ENCODE peak calls at places on chromosomes 12 and 14, in nine cellular contexts. N, M, J, H, Q, K, D, V and U are unnamed samples.

GRCh38 chr12:14264316-14264715 is 101.2 kb upstream of the ATF7IP start:
- DNase-seq in N (peak; percentile 31), M (no peak), J (peak; percentile 31), H (no peak), Q (no peak), K (no peak), D (no peak), V (no peak), U (peak; percentile 24)

GRCh38 chr12:93591137-93591868 is 18.8 kb downstream of the SOCS2 start:
- DNase-seq in N (peak; percentile 75), M (peak; percentile 69), J (peak; percentile 87), H (peak; percentile 90), Q (peak; percentile 60), K (peak; percentile 60), D (peak; percentile 89), V (peak; percentile 88), U (peak; percentile 74)

GRCh38 chr12:78271546-78271945 is 440.9 kb downstream of the NAV3 start:
- DNase-seq in N (no peak), M (no peak), J (peak; percentile 10), H (peak; percentile 79), Q (no peak), K (no peak), D (no peak), V (peak; percentile 25), U (peak; percentile 23)

GRCh38 chr14:101591121-101591520 is 29.8 kb downstream of the DIO3 start:
- DNase-seq in N (no peak), M (no peak), J (no peak), H (no peak), Q (no peak), K (no peak), D (no peak), V (no peak), U (no peak)

GRCh38 chr12:116426391-116427136 is 132.6 kb upstream of the MAP1LC3B2 start:
- DNase-seq in N (peak; percentile 89), M (no peak), J (peak; percentile 98), H (peak; percentile 93), Q (peak; percentile 69), K (no peak), D (peak; percentile 96), V (peak; percentile 94), U (peak; percentile 99)

GRCh38 chr12:116053479-116054195 is 223.9 kb downstream of the MED13L start:
- DNase-seq in N (no peak), M (no peak), J (peak; percentile 81), H (peak; percentile 95), Q (peak; percentile 73), K (no peak), D (peak; percentile 67), V (peak; percentile 93), U (peak; percentile 98)

GRCh38 chr12:92324849-92325500 is 179.3 kb upstream of the BTG1 start:
- DNase-seq in N (no peak), M (no peak), J (no peak), H (no peak), Q (no peak), K (no peak), D (no peak), V (no peak), U (no peak)

GRCh38 chr12:6724409-6724797 is 557 bp downstream of the COPS7A start:
- DNase-seq in N (peak; percentile 28), M (peak; percentile 50), J (peak; percentile 16), H (no peak), Q (peak; percentile 21), K (peak; percentile 7), D (peak; percentile 13), V (no peak), U (no peak)

GRCh38 chr12:12786716-12787601 is 1.5 kb downstream of the APOLD1 start:
- DNase-seq in N (peak; percentile 86), M (peak; percentile 87), J (peak; percentile 81), H (peak; percentile 81), Q (peak; percentile 61), K (peak; percentile 68), D (peak; percentile 82), V (peak; percentile 87), U (peak; percentile 77)

GRCh38 chr12:43812926-43813325 is 6.8 kb upstream of the TWF1 start:
- DNase-seq in N (no peak), M (no peak), J (peak; percentile 53), H (no peak), Q (no peak), K (no peak), D (no peak), V (no peak), U (no peak)
- H3K4me3 ChIP-seq in N (no peak overlapping the region), M (no peak overlapping the region), J (no peak overlapping the region), H (no peak overlapping the region), Q (no peak overlapping the region), K (no peak overlapping the region), D (no peak overlapping the region), V (no peak overlapping the region), U (no peak overlapping the region)

GRCh38 chr14:22227084-22227483 is 361.9 kb downstream of the DAD1 start:
- DNase-seq in N (no peak), M (no peak), J (no peak), H (no peak), Q (no peak), K (no peak), D (no peak), V (no peak), U (no peak)

GRCh38 chr14:22231022-22231421 is 358.0 kb downstream of the DAD1 start:
- DNase-seq in N (no peak), M (no peak), J (no peak), H (no peak), Q (no peak), K (no peak), D (no peak), V (no peak), U (no peak)

GRCh38 chr14:22225526-22226133 is 363.4 kb downstream of the DAD1 start:
- DNase-seq in N (no peak), M (no peak), J (peak; percentile 74), H (peak; percentile 36), Q (no peak), K (no peak), D (peak; percentile 60), V (peak; percentile 65), U (peak; percentile 45)

GRCh38 chr14:22230517-22230916 is 358.5 kb downstream of the DAD1 start:
- DNase-seq in N (no peak), M (no peak), J (no peak), H (no peak), Q (no peak), K (no peak), D (no peak), V (no peak), U (no peak)

GRCh38 chr14:22226381-22226780 is 362.6 kb downstream of the DAD1 start:
- DNase-seq in N (peak; percentile 68), M (no peak), J (peak; percentile 59), H (no peak), Q (no peak), K (no peak), D (no peak), V (peak; percentile 67), U (no peak)
- TF ChIP-seq CTCF in N (peak; percentile 72), M (no peak), J (peak; percentile 46), H (no peak), Q (no peak), K (no peak), D (peak; percentile 11), V (peak; percentile 47), U (no peak)

GRCh38 chr12:49092816-49093406 is 1.7 kb downstream of the DHH start:
- DNase-seq in N (no peak), M (no peak), J (no peak), H (no peak), Q (no peak), K (no peak), D (no peak), V (no peak), U (no peak)

GRCh38 chr12:49091836-49092085 is 2.8 kb downstream of the DHH start:
- DNase-seq in N (no peak), M (no peak), J (peak; percentile 43), H (peak; percentile 23), Q (no peak), K (no peak), D (no peak), V (no peak), U (no peak)

GRCh38 chr12:49093746-49094103 is 876 bp downstream of the DHH start:
- DNase-seq in N (peak; percentile 38), M (no peak), J (no peak), H (no peak), Q (no peak), K (no peak), D (no peak), V (no peak), U (no peak)

GRCh38 chr12:49091056-49091835 is 3.4 kb downstream of the DHH start:
- DNase-seq in N (peak; percentile 14), M (no peak), J (no peak), H (no peak), Q (no peak), K (no peak), D (no peak), V (no peak), U (no peak)

DNA sequence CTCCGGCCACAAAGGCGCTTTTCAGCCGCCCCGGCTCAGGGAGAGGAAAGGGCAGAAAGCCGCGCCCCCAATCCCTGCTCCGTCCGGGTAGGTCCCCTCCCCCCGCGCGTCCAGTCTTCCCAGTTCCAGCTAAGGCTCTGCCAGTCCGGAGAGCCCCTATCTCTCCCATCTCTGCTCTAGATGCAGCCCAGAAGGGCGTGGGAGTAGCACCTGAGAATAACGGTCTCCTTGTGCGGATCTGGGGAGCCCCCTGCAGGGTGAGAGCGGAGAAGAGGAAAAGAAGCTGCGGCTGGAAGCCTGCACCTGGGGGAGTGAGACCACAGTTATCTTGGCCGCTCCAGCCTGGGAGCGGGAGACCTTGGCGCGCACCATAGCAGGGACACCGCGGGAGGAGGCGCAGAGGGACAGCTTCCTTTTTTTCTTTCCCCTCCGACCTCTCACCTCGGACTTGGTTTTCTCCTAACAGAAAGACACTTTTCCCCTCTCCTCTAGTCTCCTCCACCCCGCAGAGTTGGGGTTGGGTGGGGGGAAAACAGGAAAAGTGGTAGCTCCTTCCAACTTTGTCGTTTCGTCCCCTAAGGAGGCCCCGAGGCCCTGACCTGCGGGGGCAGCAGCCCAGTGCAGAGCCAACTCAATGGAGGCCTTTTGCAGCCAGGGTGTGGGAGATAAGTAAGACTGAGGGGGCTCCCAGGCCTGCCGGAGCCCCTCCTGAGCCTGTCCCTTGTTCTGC is 2.4 kb downstream of the DHH start:
- DNase-seq in N (peak; percentile 90), M (no peak), J (peak; percentile 30), H (no peak), Q (no peak), K (no peak), D (peak; percentile 35), V (peak; percentile 43), U (no peak)
- H3K4me3 ChIP-seq in N (peak overlapping the region; percentile 53), M (no peak overlapping the region), J (peak overlapping the region; percentile 12), H (peak overlapping the region; percentile 16), Q (no peak overlapping the region), K (no peak overlapping the region), D (peak overlapping the region; percentile 26), V (peak overlapping the region; percentile 14), U (peak overlapping the region; percentile 42)

DNA sequence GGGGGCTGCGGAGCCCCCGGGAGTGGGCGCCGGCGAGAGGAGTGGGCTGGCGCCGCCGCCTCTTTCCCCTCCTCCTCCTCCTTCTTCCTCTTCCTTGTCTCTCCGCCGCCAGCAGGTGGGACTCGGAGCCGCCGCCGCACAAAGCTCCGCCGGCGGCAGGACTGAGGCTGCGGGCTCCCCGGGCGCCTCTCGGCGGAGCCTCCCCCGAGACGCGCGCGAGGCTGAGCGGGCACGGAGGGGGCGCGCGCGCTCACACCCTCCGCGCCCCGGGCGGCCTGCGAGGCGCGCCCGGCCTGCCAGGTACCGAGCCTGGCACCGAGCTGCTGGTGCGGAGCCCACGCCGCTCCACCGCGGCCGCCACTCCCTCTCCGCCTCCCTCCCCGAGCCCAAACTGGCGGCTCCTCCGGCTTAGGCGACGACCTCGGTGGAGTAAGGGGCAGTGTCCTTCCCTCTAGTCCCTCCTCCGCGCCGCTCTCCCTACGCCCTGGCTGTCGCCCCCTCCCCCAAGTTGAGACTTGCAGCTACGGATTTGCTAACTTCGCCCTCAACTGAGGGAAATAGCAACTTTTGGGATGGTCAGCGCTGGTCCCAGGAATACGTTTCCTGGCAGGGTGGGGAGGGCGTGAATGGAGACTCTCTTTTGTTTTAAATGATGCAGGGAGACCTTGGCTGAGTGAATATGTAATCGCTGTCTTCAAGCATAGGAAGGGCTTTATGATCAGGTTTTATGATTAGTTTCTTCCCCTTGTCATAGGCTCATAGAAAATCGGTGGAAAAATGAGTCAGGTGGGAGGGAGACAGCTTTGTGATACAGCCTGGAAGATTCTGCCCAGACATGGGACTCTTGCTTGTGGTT is 199.5 kb upstream of the CAND1 start:
- DNase-seq in N (peak; percentile 87), M (peak; percentile 72), J (no peak), H (no peak), Q (no peak), K (no peak), D (peak; percentile 18), V (no peak), U (no peak)
- TF ChIP-seq CTCF in N (no peak), M (no peak), J (no peak), H (no peak), Q (no peak), K (no peak), D (no peak), V (no peak), U (peak; percentile 14)